ENCODE peak calls at places on chromosomes 5 and 9, in six cellular contexts. Y, J, M, A, H and D are unnamed samples.

GRCh38 chr5:78162253-78162862 is 132.1 kb downstream of the AP3B1 start:
- DNase-seq in Y (no peak), J (peak; percentile 51), M (peak; percentile 31), A (peak; percentile 64), H (no peak), D (no peak)

GRCh38 chr5:75510836-75511434 is 494 bp downstream of the CERT1 start:
- DNase-seq in Y (peak; percentile 87), J (peak; percentile 38), M (no peak), A (no peak), H (peak; percentile 22), D (no peak)

GRCh38 chr5:132072070-132072469 is 1.5 kb upstream of the CSF2 start:
- DNase-seq in Y (no peak), J (no peak), M (no peak), A (no peak), H (no peak), D (no peak)

GRCh38 chr9:1839984-1840383 is 175.2 kb upstream of the SMARCA2 start:
- DNase-seq in Y (no peak), J (no peak), M (no peak), A (no peak), H (no peak), D (no peak)

GRCh38 chr9:96450613-96451544 is 910 bp downstream of the HABP4 start:
- DNase-seq in Y (peak; percentile 58), J (peak; percentile 13), M (peak; percentile 50), A (peak; percentile 29), H (peak; percentile 34), D (no peak)

GRCh38 chr5:132190161-132190817 is 37.4 kb downstream of the P4HA2 start:
- DNase-seq in Y (no peak), J (peak; percentile 68), M (peak; percentile 79), A (peak; percentile 78), H (peak; percentile 53), D (peak; percentile 17)

GRCh38 chr9:32398207-32398606 is 13.8 kb downstream of the ACO1 start:
- DNase-seq in Y (no peak), J (no peak), M (no peak), A (peak; percentile 73), H (no peak), D (no peak)

GRCh38 chr5:132830436-132831094 is at the start of gene SHROOM1:
- DNase-seq in Y (peak; percentile 88), J (peak; percentile 82), M (no peak), A (peak; percentile 57), H (no peak), D (no peak)

GRCh38 chr5:55633574-55634203 is 78.4 kb downstream of the SLC38A9 start:
- DNase-seq in Y (no peak), J (no peak), M (peak; percentile 64), A (peak; percentile 62), H (no peak), D (no peak)

GRCh38 chr9:125099816-125100215 is 43.5 kb downstream of the SCAI start:
- DNase-seq in Y (no peak), J (no peak), M (no peak), A (no peak), H (no peak), D (no peak)

GRCh38 chr9:88685966-88686365 is 151.0 kb downstream of the NXNL2 start:
- DNase-seq in Y (no peak), J (no peak), M (no peak), A (no peak), H (no peak), D (no peak)

GRCh38 chr9:122572456-122572855 is 10.7 kb downstream of the OR1L8 start:
- DNase-seq in Y (no peak), J (no peak), M (no peak), A (peak; percentile 2), H (no peak), D (no peak)

GRCh38 chr9:114124138-114124537 is 25.0 kb upstream of the KIF12 start:
- DNase-seq in Y (no peak), J (no peak), M (no peak), A (no peak), H (no peak), D (no peak)

GRCh38 chr9:114123031-114123977 is 24.2 kb upstream of the KIF12 start:
- DNase-seq in Y (no peak), J (no peak), M (no peak), A (no peak), H (no peak), D (no peak)

GRCh38 chr9:114126247-114127060 is 27.4 kb upstream of the KIF12 start:
- DNase-seq in Y (no peak), J (no peak), M (no peak), A (no peak), H (no peak), D (no peak)

GRCh38 chr9:114124666-114125580 is 25.8 kb upstream of the KIF12 start:
- DNase-seq in Y (no peak), J (no peak), M (no peak), A (no peak), H (no peak), D (no peak)

DNA sequence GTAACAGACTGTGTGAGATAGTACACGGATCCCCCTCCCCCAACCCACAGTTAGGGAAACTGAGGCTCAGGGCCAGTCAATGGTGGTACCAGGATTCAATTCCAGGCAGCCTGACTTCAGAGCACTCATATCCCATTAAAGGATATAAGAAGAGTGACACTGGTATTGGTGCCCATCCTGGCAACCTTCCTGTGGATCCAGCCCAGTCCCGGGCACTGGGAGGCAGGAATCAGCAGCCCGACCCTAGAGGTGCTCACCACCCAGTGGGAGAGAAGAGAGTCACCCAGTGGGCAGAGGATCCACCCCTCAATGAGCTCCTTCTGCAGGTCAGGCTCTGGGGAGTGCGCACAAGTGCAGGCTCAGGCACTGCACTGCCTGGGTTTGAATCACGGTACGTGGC is 26.5 kb upstream of the KIF12 start:
- DNase-seq in Y (no peak), J (no peak), M (no peak), A (no peak), H (no peak), D (no peak)
- H3K4me3 ChIP-seq in Y (no peak overlapping the region), J (no peak overlapping the region), M (no peak overlapping the region), A (no peak overlapping the region), H (no peak overlapping the region), D (no peak overlapping the region)

DNA sequence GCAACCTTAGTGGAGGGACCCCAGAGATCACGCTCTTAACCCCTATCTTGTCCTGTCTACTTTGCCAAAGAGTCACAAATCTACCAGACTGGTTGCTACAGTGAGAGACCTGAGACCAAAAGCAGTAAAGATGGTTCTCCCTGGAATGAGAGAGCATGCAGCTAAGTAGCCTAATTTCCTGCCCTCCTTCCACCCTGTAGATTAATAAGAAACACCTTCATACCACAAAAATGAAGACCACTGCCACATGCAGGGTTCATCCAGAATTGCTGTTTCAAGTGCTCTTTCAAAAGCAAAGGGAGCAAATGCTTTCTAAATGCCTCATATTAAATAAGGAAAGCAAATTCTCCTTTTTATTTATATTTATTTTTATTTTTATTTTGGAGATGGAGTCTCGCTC is 119.1 kb downstream of the UGCG start:
- DNase-seq in Y (no peak), J (no peak), M (no peak), A (no peak), H (no peak), D (no peak)
- TF ChIP-seq CTCF in Y (no peak), J (no peak), M (no peak), A (no peak), H (no peak), D (no peak)

DNA sequence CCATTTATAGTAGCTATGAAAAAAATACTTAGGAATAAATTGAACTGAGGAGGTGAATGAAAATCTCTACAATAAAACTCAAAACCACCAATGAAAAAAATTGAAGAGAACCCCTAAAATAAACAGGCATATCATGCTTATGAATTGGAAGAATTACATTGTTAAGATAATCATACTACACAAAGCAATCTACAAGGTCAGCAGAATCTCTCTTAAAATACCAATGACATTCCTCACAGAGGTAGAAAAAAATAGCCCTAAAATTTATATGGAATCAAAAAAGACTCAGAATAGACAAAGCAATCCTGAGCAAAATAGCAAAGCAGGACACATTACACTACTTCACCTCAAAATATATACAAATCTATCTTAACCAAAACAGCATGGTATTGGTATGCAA is 23.2 kb downstream of the PRDM9 start:
- DNase-seq in Y (no peak), J (no peak), M (no peak), A (no peak), H (no peak), D (no peak)
- H3K4me3 ChIP-seq in Y (no peak overlapping the region), J (no peak overlapping the region), M (no peak overlapping the region), A (no peak overlapping the region), H (no peak overlapping the region), D (no peak overlapping the region)

DNA sequence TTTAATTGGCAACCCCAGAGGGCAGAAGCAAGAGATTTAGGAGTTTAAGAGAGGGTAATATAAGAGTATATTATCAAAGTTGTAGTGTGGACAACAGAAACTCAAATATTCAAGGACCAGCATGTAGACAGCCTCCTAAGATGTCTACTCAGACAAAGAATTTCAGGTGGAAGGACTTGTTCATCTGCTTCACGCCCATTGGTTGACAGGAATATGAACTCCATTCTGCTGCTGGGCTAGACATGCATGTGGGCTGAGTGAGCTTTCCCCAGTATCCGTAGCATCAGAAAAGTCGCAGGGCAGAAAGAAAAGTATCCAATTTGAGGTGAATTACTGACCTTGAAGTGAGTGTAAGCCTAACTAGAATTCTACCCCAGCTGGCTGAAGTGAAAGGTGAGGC is 41.0 kb downstream of the PDCD1LG2 start:
- DNase-seq in Y (no peak), J (no peak), M (no peak), A (no peak), H (no peak), D (no peak)
- TF ChIP-seq CTCF in Y (no peak), J (no peak), M (no peak), A (no peak), H (no peak), D (no peak)

GRCh38 chr5:90921428-90921973 is 362.9 kb downstream of the ADGRV1 start:
- DNase-seq in Y (no peak), J (no peak), M (no peak), A (no peak), H (no peak), D (no peak)
- H3K4me3 ChIP-seq in Y (no peak overlapping the region), J (no peak overlapping the region), M (no peak overlapping the region), A (no peak overlapping the region), H (no peak overlapping the region), D (no peak overlapping the region)

GRCh38 chr5:671459-672328 is 21.5 kb downstream of the TPPP start:
- DNase-seq in Y (peak; percentile 89), J (peak; percentile 61), M (peak; percentile 53), A (peak; percentile 62), H (peak; percentile 61), D (no peak)
- TF ChIP-seq CTCF in Y (peak; percentile 62), J (peak; percentile 85), M (peak; percentile 96), A (peak; percentile 96), H (peak; percentile 87), D (peak; percentile 97)

GRCh38 chr5:142747034-142747433 is 23.1 kb upstream of the ARHGAP26 start:
- DNase-seq in Y (no peak), J (no peak), M (no peak), A (peak; percentile 67), H (no peak), D (no peak)
- H3K4me3 ChIP-seq in Y (no peak overlapping the region), J (no peak overlapping the region), M (no peak overlapping the region), A (no peak overlapping the region), H (no peak overlapping the region), D (no peak overlapping the region)

GRCh38 chr5:149130121-149130931 is 11.0 kb upstream of the ABLIM3 start:
- DNase-seq in Y (no peak), J (no peak), M (no peak), A (no peak), H (no peak), D (no peak)
- TF ChIP-seq CTCF in Y (no peak), J (no peak), M (peak; percentile 57), A (peak; percentile 54), H (peak; percentile 20), D (peak; percentile 37)